ENCODE peak calls at places on chromosomes 12 and 14, in six cellular contexts. One of them, this sample, is unnamed.

GRCh38 chr12:122031342-122032216 is 9.9 kb downstream of the BCL7A start:
- DNase-seq in H1: peak; percentile 36
- DNase-seq in neuronal stem cell: no peak
- DNase-seq in IMR-90: no peak
- DNase-seq in trophoblast cell: no peak
- DNase-seq in H9: peak; percentile 90
- DNase-seq in this sample: peak; percentile 44

GRCh38 chr12:26786491-26787124 is 46.4 kb downstream of the ITPR2 start:
- DNase-seq in trophoblast cell: no peak
- DNase-seq in neuronal stem cell: no peak
- DNase-seq in H9: no peak
- DNase-seq in H1: no peak
- DNase-seq in IMR-90: peak; percentile 11
- DNase-seq in this sample: no peak

GRCh38 chr12:28866296-28866695 is 282.8 kb upstream of the FAR2 start:
- DNase-seq in IMR-90: no peak
- DNase-seq in H9: no peak
- DNase-seq in trophoblast cell: no peak
- DNase-seq in H1: no peak
- DNase-seq in neuronal stem cell: no peak
- DNase-seq in this sample: no peak

GRCh38 chr14:74988131-74988530 is 14.6 kb upstream of the EIF2B2 start:
- DNase-seq in H9: no peak
- DNase-seq in trophoblast cell: peak; percentile 56
- DNase-seq in IMR-90: peak; percentile 75
- DNase-seq in H1: no peak
- DNase-seq in neuronal stem cell: no peak
- DNase-seq in this sample: peak; percentile 22

GRCh38 chr12:118377891-118378470 is 1.6 kb downstream of the SUDS3 start:
- DNase-seq in trophoblast cell: peak; percentile 44
- DNase-seq in H1: no peak
- DNase-seq in neuronal stem cell: peak; percentile 68
- DNase-seq in IMR-90: peak; percentile 44
- DNase-seq in H9: peak; percentile 47
- DNase-seq in this sample: peak; percentile 68

GRCh38 chr12:60501124-60501729 is 905.4 kb downstream of the SLC16A7 start:
- DNase-seq in neuronal stem cell: no peak
- DNase-seq in H9: no peak
- DNase-seq in H1: no peak
- DNase-seq in trophoblast cell: no peak
- DNase-seq in IMR-90: no peak
- DNase-seq in this sample: peak; percentile 12

GRCh38 chr12:104263580-104264358 is 39.8 kb upstream of the EID3 start:
- DNase-seq in trophoblast cell: no peak
- DNase-seq in neuronal stem cell: no peak
- DNase-seq in IMR-90: peak; percentile 67
- DNase-seq in H1: no peak
- DNase-seq in H9: no peak
- DNase-seq in this sample: no peak

GRCh38 chr12:87413784-87414183 is 615.4 kb downstream of the C12orf50 start:
- DNase-seq in trophoblast cell: no peak
- DNase-seq in H1: no peak
- DNase-seq in IMR-90: peak; percentile 47
- DNase-seq in H9: no peak
- DNase-seq in neuronal stem cell: no peak
- DNase-seq in this sample: peak; percentile 51

GRCh38 chr12:30753233-30753632 is 1.5 kb downstream of the CAPRIN2 start:
- DNase-seq in H1: no peak
- DNase-seq in trophoblast cell: no peak
- DNase-seq in neuronal stem cell: peak; percentile 8
- DNase-seq in IMR-90: peak; percentile 39
- DNase-seq in H9: peak; percentile 59
- DNase-seq in this sample: peak; percentile 75

GRCh38 chr12:58117201-58117600 is 175.8 kb downstream of the ATP23 start:
- DNase-seq in H1: no peak
- DNase-seq in neuronal stem cell: no peak
- DNase-seq in trophoblast cell: no peak
- DNase-seq in IMR-90: no peak
- DNase-seq in H9: no peak
- DNase-seq in this sample: no peak

GRCh38 chr12:133130808-133131128 is 341 bp downstream of the ZNF10 start:
- DNase-seq in trophoblast cell: no peak
- DNase-seq in neuronal stem cell: no peak
- DNase-seq in H9: no peak
- DNase-seq in IMR-90: no peak
- DNase-seq in H1: no peak
- DNase-seq in this sample: no peak

GRCh38 chr12:85632390-85632789 is 203.8 kb downstream of the RASSF9 start:
- DNase-seq in H1: no peak
- DNase-seq in neuronal stem cell: no peak
- DNase-seq in H9: no peak
- DNase-seq in trophoblast cell: no peak
- DNase-seq in IMR-90: peak; percentile 68
- DNase-seq in this sample: peak; percentile 14

GRCh38 chr14:29627141-29627540 is 300.5 kb downstream of the PRKD1 start:
- DNase-seq in trophoblast cell: no peak
- DNase-seq in H9: no peak
- DNase-seq in neuronal stem cell: no peak
- DNase-seq in IMR-90: peak; percentile 57
- DNase-seq in H1: no peak
- DNase-seq in this sample: no peak

GRCh38 chr12:19529933-19530630 is 90.8 kb downstream of the AEBP2 start:
- DNase-seq in trophoblast cell: no peak
- DNase-seq in H9: no peak
- DNase-seq in IMR-90: peak; percentile 59
- DNase-seq in H1: no peak
- DNase-seq in neuronal stem cell: no peak
- DNase-seq in this sample: peak; percentile 71

GRCh38 chr14:104134061-104134965 is 4.1 kb upstream of the KIF26A start:
- DNase-seq in H9: peak; percentile 29
- DNase-seq in neuronal stem cell: no peak
- DNase-seq in IMR-90: no peak
- DNase-seq in H1: no peak
- DNase-seq in trophoblast cell: no peak
- DNase-seq in this sample: no peak

GRCh38 chr12:103829092-103829491 is 11.9 kb downstream of the NT5DC3 start:
- DNase-seq in H9: no peak
- DNase-seq in H1: no peak
- DNase-seq in trophoblast cell: no peak
- DNase-seq in neuronal stem cell: no peak
- DNase-seq in IMR-90: no peak
- DNase-seq in this sample: no peak

GRCh38 chr12:29066061-29066588 is 83.0 kb upstream of the FAR2 start:
- DNase-seq in trophoblast cell: no peak
- DNase-seq in neuronal stem cell: peak; percentile 31
- DNase-seq in H9: no peak
- DNase-seq in H1: no peak
- DNase-seq in IMR-90: peak; percentile 50
- DNase-seq in this sample: peak; percentile 48

GRCh38 chr12:106089935-106090334 is 48.8 kb downstream of the NUAK1 start:
- DNase-seq in H1: no peak
- DNase-seq in trophoblast cell: no peak
- DNase-seq in neuronal stem cell: no peak
- DNase-seq in H9: no peak
- DNase-seq in IMR-90: no peak
- DNase-seq in this sample: no peak

GRCh38 chr14:32300146-32300545 is 29.0 kb upstream of the AKAP6 start:
- DNase-seq in IMR-90: no peak
- DNase-seq in H1: no peak
- DNase-seq in neuronal stem cell: peak; percentile 6
- DNase-seq in trophoblast cell: no peak
- DNase-seq in H9: no peak
- DNase-seq in this sample: no peak

GRCh38 chr12:13124661-13125505 is 21.4 kb upstream of the GSG1 start:
- DNase-seq in IMR-90: peak; percentile 68
- DNase-seq in trophoblast cell: peak; percentile 59
- DNase-seq in H1: no peak
- DNase-seq in H9: no peak
- DNase-seq in neuronal stem cell: no peak
- DNase-seq in this sample: peak; percentile 68

GRCh38 chr14:54168489-54168888 is 211.9 kb upstream of the BMP4 start:
- DNase-seq in H9: no peak
- DNase-seq in H1: no peak
- DNase-seq in trophoblast cell: no peak
- DNase-seq in neuronal stem cell: no peak
- DNase-seq in IMR-90: no peak
- DNase-seq in this sample: no peak

GRCh38 chr12:41361791-41362190 is 173.7 kb downstream of the PDZRN4 start:
- DNase-seq in neuronal stem cell: no peak
- DNase-seq in H1: no peak
- DNase-seq in H9: no peak
- DNase-seq in IMR-90: no peak
- DNase-seq in trophoblast cell: no peak
- DNase-seq in this sample: no peak

GRCh38 chr12:100652488-100652887 is 79.0 kb downstream of the GAS2L3 start:
- DNase-seq in H9: no peak
- DNase-seq in neuronal stem cell: no peak
- DNase-seq in H1: no peak
- DNase-seq in trophoblast cell: no peak
- DNase-seq in IMR-90: no peak
- DNase-seq in this sample: no peak

GRCh38 chr12:104653730-104654328 is 197.1 kb downstream of the CHST11 start:
- DNase-seq in IMR-90: no peak
- DNase-seq in neuronal stem cell: no peak
- DNase-seq in H1: no peak
- DNase-seq in trophoblast cell: no peak
- DNase-seq in H9: peak; percentile 70
- DNase-seq in this sample: no peak

DNA sequence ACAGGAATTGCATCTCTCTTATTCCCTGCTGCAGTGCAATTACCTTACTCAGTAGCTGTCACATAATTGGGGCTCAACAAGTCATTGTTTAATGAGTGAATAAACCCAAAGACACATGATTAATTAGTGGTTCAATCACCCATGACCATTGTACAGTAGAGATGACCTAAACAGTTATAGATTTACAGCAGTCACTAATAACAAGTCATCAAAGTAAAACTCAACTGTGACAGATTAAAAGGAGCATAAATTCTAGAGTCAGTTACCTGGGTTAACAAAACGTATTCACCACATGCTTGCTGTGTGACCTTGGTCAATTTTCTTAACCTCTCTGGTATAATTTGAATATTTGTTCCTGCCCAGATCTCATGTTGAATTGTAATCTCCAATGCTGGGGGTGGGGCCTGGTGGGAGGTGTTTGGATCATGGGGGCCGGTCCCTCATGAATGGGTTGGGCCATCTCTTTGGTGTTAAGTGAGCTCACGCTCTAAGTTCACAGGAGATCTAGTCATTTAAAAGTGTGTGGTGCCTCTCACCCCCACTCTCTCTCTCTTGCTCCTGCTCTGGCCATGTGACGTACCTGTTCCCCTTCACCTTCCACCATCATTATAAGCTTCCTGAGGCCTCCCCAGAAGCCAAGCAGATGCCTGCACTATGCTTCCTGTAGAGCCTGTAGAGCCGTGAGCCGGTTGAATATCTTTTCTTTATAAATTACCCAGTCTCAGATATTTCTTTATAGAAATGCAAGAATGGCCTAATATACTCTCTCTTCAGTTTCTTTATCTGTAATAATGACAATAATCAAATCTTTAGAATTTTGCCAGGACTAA is 141.9 kb upstream of the PLEKHG7 start:
- DNase-seq in trophoblast cell: no peak
- DNase-seq in IMR-90: no peak
- DNase-seq in H9: no peak
- DNase-seq in H1: no peak
- DNase-seq in neuronal stem cell: no peak
- DNase-seq in this sample: no peak
- H3K4me1 ChIP-seq in trophoblast cell: no peaks in the 10 kb centered on the region
- H3K4me1 ChIP-seq in IMR-90: peaks cover 5% of the 10 kb centered on the region
- H3K4me1 ChIP-seq in H9: no peaks in the 10 kb centered on the region
- H3K4me1 ChIP-seq in H1: no peaks in the 10 kb centered on the region
- H3K4me1 ChIP-seq in neuronal stem cell: no peaks in the 10 kb centered on the region
- H3K4me1 ChIP-seq in this sample: no peaks in the 10 kb centered on the region

DNA sequence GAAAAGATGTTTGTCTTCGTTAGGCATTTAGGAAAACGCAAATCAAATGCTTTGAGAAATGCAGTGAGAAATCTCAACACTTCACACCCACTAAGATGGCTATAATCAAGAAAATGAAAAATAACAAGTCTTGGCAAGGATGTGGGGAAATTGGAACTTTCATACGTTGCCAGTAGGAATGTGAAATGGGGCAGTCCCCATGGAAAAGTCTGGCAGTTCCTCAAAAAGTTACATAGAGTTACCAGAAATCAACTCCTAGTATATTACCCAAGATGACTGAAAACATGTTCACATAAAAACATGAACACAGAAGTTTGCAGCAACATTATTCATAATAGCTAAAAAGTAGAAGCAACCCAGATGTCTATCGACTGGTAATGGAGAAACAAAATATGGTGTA is 41.5 kb upstream of the LRTM2 start:
- DNase-seq in IMR-90: no peak
- DNase-seq in H1: no peak
- DNase-seq in H9: no peak
- DNase-seq in trophoblast cell: no peak
- DNase-seq in neuronal stem cell: no peak
- DNase-seq in this sample: no peak
- H3K14ac ChIP-seq in IMR-90: no peak overlapping the region
- H3K14ac ChIP-seq in H1: no peak overlapping the region
- H3K14ac ChIP-seq in H9: no peak overlapping the region
- H3K14ac ChIP-seq in trophoblast cell: no peak overlapping the region
- H3K14ac ChIP-seq in neuronal stem cell: no peak overlapping the region
- H3K14ac ChIP-seq in this sample: no peak overlapping the region

DNA sequence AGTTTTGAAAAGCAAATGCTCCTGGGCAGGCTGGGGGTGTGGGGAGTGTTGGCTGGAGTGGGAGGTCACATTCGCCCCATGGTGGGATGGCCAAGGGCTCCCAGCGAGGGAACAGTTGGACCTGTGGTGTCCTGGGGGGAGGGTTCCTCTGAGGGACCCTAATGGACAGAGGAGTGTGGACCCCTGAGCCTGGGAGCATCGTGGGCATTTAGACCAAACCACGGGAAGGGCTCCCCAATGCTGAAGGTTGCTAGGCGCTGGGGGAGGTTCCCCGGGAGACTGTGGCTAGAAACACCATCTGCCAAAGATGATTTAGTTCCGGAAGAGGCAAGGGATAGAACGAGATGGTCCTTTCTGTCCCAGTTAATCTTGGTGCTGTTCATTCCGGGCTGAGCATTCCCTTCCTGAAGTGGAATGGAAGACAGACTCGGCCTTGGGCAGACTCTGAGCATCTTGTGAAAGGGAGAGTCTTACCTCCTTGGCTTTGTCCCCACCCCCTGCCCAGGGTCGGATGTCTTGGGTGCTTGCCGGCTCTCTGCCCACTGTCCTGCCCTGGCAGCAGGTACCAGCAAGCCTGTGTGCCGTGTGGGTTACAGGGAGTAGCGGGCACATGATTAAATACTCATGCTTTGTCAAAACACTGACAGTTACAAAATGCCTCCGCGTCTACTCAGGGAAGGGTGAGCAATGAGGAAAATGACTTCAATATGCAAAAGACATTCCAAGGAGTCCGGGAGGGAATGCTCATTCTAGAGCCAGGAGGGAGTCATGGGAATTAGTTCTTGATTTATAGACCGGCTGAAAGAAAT is 215.9 kb downstream of the CACNA1C start:
- DNase-seq in H9: no peak
- DNase-seq in IMR-90: peak; percentile 81
- DNase-seq in trophoblast cell: peak; percentile 66
- DNase-seq in neuronal stem cell: no peak
- DNase-seq in H1: no peak
- DNase-seq in this sample: peak; percentile 56
- H3K4me1 ChIP-seq in H9: no peaks in the 10 kb centered on the region
- H3K4me1 ChIP-seq in IMR-90: peaks cover 47% of the 10 kb centered on the region
- H3K4me1 ChIP-seq in trophoblast cell: peaks cover 24% of the 10 kb centered on the region
- H3K4me1 ChIP-seq in neuronal stem cell: no peaks in the 10 kb centered on the region
- H3K4me1 ChIP-seq in H1: peaks cover 3% of the 10 kb centered on the region
- H3K4me1 ChIP-seq in this sample: peaks cover 40% of the 10 kb centered on the region

GRCh38 chr14:95510804-95511203 is 5.6 kb downstream of the SYNE3 start:
- DNase-seq in IMR-90: no peak
- DNase-seq in trophoblast cell: no peak
- DNase-seq in H9: no peak
- DNase-seq in H1: no peak
- DNase-seq in neuronal stem cell: no peak
- DNase-seq in this sample: no peak
- H3K14ac ChIP-seq in IMR-90: no peak overlapping the region
- H3K14ac ChIP-seq in trophoblast cell: no peak overlapping the region
- H3K14ac ChIP-seq in H9: no peak overlapping the region
- H3K14ac ChIP-seq in H1: no peak overlapping the region
- H3K14ac ChIP-seq in neuronal stem cell: no peak overlapping the region
- H3K14ac ChIP-seq in this sample: no peak overlapping the region

This sample was measured in mesenchymal stem cell.